ENCODE peak calls at places on chromosome 19, in ten cellular contexts. E, Y, H, U, R, P, Z, I, D and J are unnamed samples.

GRCh38 chr19:3065675-3066357 is 3.5 kb upstream of the TLE5 start:
- DNase-seq in E (no peak), Y (no peak), H (no peak), U (peak), R (no peak), P (peak), Z (no peak), I (no peak), D (no peak), J (no peak)

GRCh38 chr19:14404322-14404721 is 14.8 kb downstream of the DDX39A start:
- DNase-seq in E (no peak), Y (no peak), H (no peak), U (no peak), R (no peak), P (no peak), Z (no peak), I (no peak), D (no peak), J (no peak)

GRCh38 chr19:7748756-7749155 is 1.4 kb upstream of the CD209 start:
- DNase-seq in E (no peak), Y (no peak), H (no peak), U (no peak), R (no peak), P (no peak), Z (no peak), I (no peak), D (no peak), J (no peak)

GRCh38 chr19:11381535-11382369 is 2.4 kb downstream of the EPOR start:
- DNase-seq in E (peak), Y (peak), H (peak), U (peak), R (no peak), P (peak), Z (peak), I (no peak), D (peak), J (peak)

GRCh38 chr19:35608250-35608649 is 4.3 kb upstream of the HAUS5 start:
- DNase-seq in E (no peak), Y (no peak), H (no peak), U (no peak), R (no peak), P (no peak), Z (no peak), I (no peak), D (no peak), J (no peak)

GRCh38 chr19:3129112-3129511 is 6.7 kb upstream of the GNA15 start:
- DNase-seq in E (peak), Y (no peak), H (no peak), U (no peak), R (no peak), P (no peak), Z (no peak), I (peak), D (no peak), J (no peak)

GRCh38 chr19:55702131-55702627 is 27.2 kb downstream of the EPN1 start:
- DNase-seq in E (no peak), Y (no peak), H (no peak), U (no peak), R (no peak), P (no peak), Z (no peak), I (no peak), D (no peak), J (no peak)

GRCh38 chr19:11195681-11196080 is 1.7 kb downstream of the KANK2 start:
- DNase-seq in E (no peak), Y (no peak), H (no peak), U (no peak), R (no peak), P (no peak), Z (no peak), I (no peak), D (no peak), J (no peak)

GRCh38 chr19:54644056-54644455 is 13.8 kb downstream of the LILRB1 start:
- DNase-seq in E (no peak), Y (peak), H (no peak), U (peak), R (no peak), P (no peak), Z (peak), I (no peak), D (peak), J (no peak)

GRCh38 chr19:49475995-49476880 is 2.2 kb downstream of the FLT3LG start:
- DNase-seq in E (no peak), Y (no peak), H (peak), U (no peak), R (no peak), P (peak), Z (no peak), I (no peak), D (no peak), J (peak)

GRCh38 chr19:48424694-48425219 is 21.0 kb upstream of the GRWD1 start:
- DNase-seq in E (peak), Y (peak), H (no peak), U (no peak), R (peak), P (no peak), Z (no peak), I (no peak), D (no peak), J (no peak)

GRCh38 chr19:2034729-2035589 is 16.1 kb downstream of the MKNK2 start:
- DNase-seq in E (no peak), Y (no peak), H (peak), U (peak), R (no peak), P (no peak), Z (peak), I (no peak), D (no peak), J (peak)

GRCh38 chr19:34241513-34242337 is 12.6 kb upstream of the GARRE1 start:
- DNase-seq in E (no peak), Y (no peak), H (peak), U (peak), R (no peak), P (peak), Z (peak), I (no peak), D (no peak), J (peak)

GRCh38 chr19:12777217-12778019 is 2.1 kb upstream of the HOOK2 start:
- DNase-seq in E (peak), Y (peak), H (peak), U (peak), R (no peak), P (peak), Z (peak), I (no peak), D (peak), J (peak)

GRCh38 chr19:50555447-50556235 is 12.6 kb downstream of the LRRC4B start:
- DNase-seq in E (no peak), Y (no peak), H (no peak), U (no peak), R (no peak), P (no peak), Z (no peak), I (no peak), D (no peak), J (peak)

GRCh38 chr19:40348961-40349507 is 539 bp downstream of the PLD3 start:
- DNase-seq in E (peak), Y (no peak), H (no peak), U (no peak), R (no peak), P (no peak), Z (no peak), I (no peak), D (peak), J (no peak)

GRCh38 chr19:33397536-33398360 is 24.2 kb downstream of the CEBPG start:
- DNase-seq in E (no peak), Y (no peak), H (peak), U (no peak), R (no peak), P (no peak), Z (peak), I (no peak), D (no peak), J (peak)

GRCh38 chr19:5561559-5561958 is 6.2 kb downstream of the TINCR start:
- DNase-seq in E (no peak), Y (no peak), H (no peak), U (no peak), R (no peak), P (no peak), Z (no peak), I (no peak), D (no peak), J (no peak)
- TF ChIP-seq CTCF in E (peak), Y (no peak), H (peak), U (no peak), R (peak), P (peak), Z (no peak), I (peak), D (peak), J (peak)

GRCh38 chr19:29743681-29744080 is 28.6 kb upstream of the C19orf12 start:
- DNase-seq in E (no peak), Y (no peak), H (no peak), U (no peak), R (no peak), P (no peak), Z (no peak), I (no peak), D (no peak), J (no peak)

GRCh38 chr19:29741776-29742175 is 26.7 kb upstream of the C19orf12 start:
- DNase-seq in E (no peak), Y (no peak), H (no peak), U (no peak), R (no peak), P (no peak), Z (no peak), I (no peak), D (no peak), J (no peak)

GRCh38 chr19:29748996-29749395 is 33.9 kb upstream of the C19orf12 start:
- DNase-seq in E (no peak), Y (no peak), H (no peak), U (no peak), R (no peak), P (no peak), Z (no peak), I (no peak), D (no peak), J (no peak)

GRCh38 chr19:29741226-29741625 is 26.2 kb upstream of the C19orf12 start:
- DNase-seq in E (no peak), Y (no peak), H (no peak), U (no peak), R (no peak), P (no peak), Z (no peak), I (no peak), D (no peak), J (no peak)

DNA sequence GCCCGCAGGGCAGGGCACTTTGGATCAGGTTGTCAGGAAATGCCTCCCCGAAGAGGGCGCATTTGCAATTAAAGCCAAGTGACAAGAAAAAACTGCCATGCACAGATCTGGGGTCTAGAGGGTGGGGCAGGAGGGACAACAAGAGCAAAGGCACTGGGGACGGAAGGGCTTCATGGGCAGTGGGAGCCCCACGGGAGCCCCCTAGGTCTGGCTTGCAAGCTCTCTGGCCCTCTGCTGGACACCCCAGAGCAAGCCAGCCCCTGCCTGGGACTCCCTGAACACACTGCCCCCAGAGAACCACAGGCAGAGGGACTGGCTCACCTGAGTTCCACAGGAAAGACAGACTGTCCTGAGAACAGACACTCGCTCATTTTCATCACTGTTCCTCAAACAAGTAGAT is 30.2 kb upstream of the C19orf12 start:
- DNase-seq in E (no peak), Y (no peak), H (no peak), U (no peak), R (no peak), P (no peak), Z (no peak), I (no peak), D (no peak), J (peak)
- TF ChIP-seq CTCF in E (peak), Y (no peak), H (no peak), U (no peak), R (peak), P (peak), Z (no peak), I (peak), D (no peak), J (peak)

DNA sequence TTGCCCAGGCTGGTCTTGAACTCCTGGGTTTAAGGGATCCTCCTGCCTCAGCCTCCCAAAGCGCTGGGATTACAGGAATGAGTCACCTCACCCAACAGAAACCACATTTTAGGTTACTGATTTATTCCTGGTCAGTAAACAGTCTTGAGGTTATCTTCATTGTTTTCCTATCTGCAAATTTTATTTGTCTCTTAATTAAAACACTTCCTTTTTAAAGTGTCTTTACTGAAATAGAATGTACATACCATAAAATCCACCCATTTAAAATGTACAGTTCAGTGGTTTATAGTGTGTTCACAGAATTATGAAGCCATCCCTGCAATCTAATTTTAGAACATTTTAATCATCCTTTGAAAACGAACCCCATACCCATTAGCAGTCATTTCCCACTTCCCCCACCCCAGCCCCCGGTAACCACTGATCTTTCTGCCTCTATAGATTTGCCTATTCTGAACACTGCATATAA is 63.0 kb downstream of the MAP4K1 start:
- DNase-seq in E (no peak), Y (no peak), H (no peak), U (no peak), R (no peak), P (no peak), Z (no peak), I (no peak), D (no peak), J (no peak)
- TF ChIP-seq CTCF in E (no peak), Y (no peak), H (no peak), U (no peak), R (no peak), P (no peak), Z (no peak), I (no peak), D (no peak), J (no peak)

GRCh38 chr19:16588089-16588823 is 16.0 kb upstream of the SLC35E1 start:
- DNase-seq in E (peak), Y (no peak), H (peak), U (peak), R (no peak), P (no peak), Z (no peak), I (no peak), D (no peak), J (no peak)
- TF ChIP-seq CTCF in E (no peak), Y (no peak), H (no peak), U (no peak), R (no peak), P (no peak), Z (no peak), I (no peak), D (no peak), J (no peak)

GRCh38 chr19:45657520-45658163 is 10.4 kb upstream of the GIPR start:
- DNase-seq in E (no peak), Y (no peak), H (no peak), U (no peak), R (no peak), P (peak), Z (no peak), I (no peak), D (no peak), J (peak)
- TF ChIP-seq CTCF in E (no peak), Y (no peak), H (no peak), U (no peak), R (no peak), P (no peak), Z (no peak), I (no peak), D (no peak), J (no peak)

DNA sequence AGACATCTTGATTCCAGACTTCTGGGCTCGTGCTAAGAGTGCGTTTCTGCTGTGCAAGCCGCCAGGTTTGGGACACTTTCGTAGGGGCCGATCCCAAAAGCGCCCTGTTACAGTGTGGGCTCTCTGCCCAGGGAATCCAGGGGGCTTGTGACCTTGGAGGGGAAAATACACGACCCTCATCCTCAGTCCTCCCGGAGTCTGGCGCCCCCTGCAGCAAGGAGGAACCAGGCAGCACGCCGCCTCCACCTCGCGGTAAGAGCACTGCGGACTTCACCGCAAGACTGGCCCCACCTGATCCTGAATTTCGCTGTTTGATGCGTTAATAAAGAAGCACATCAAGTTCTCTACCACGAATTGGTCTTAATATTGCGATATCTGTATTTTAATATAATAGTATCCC is 5.2 kb downstream of the POLRMT start:
- DNase-seq in E (no peak), Y (no peak), H (no peak), U (no peak), R (no peak), P (no peak), Z (no peak), I (no peak), D (no peak), J (peak)
- TF ChIP-seq CTCF in E (peak), Y (peak), H (no peak), U (no peak), R (peak), P (peak), Z (no peak), I (peak), D (peak), J (peak)